ENCODE peak calls at places on chromosomes 5 and 9, in eight cellular contexts. One of them, this sample, is unnamed.

GRCh38 chr9:3700772-3701171 is 175.0 kb upstream of the RFX3 start:
- DNase-seq in tibial nerve: no peak
- DNase-seq in spleen: no peak
- DNase-seq in PC-9: no peak
- DNase-seq in GM23338: no peak
- DNase-seq in body of pancreas: no peak
- DNase-seq in left ventricle myocardium inferior: no peak
- DNase-seq in adrenal gland: no peak
- DNase-seq in this sample: no peak

GRCh38 chr5:157252741-157253465 is 13.0 kb upstream of the CYFIP2 start:
- DNase-seq in GM23338: no peak
- DNase-seq in tibial nerve: no peak
- DNase-seq in spleen: peak; percentile 80
- DNase-seq in body of pancreas: no peak
- DNase-seq in left ventricle myocardium inferior: no peak
- DNase-seq in adrenal gland: no peak
- DNase-seq in PC-9: no peak
- DNase-seq in this sample: no peak

GRCh38 chr5:98292496-98292895 is 481.0 kb upstream of the RGMB start:
- DNase-seq in left ventricle myocardium inferior: no peak
- DNase-seq in GM23338: no peak
- DNase-seq in spleen: no peak
- DNase-seq in tibial nerve: no peak
- DNase-seq in body of pancreas: no peak
- DNase-seq in PC-9: no peak
- DNase-seq in adrenal gland: no peak
- DNase-seq in this sample: no peak

GRCh38 chr5:24633705-24634325 is 11.0 kb downstream of the CDH10 start:
- DNase-seq in tibial nerve: no peak
- DNase-seq in left ventricle myocardium inferior: no peak
- DNase-seq in GM23338: peak; percentile 62
- DNase-seq in body of pancreas: no peak
- DNase-seq in adrenal gland: peak; percentile 2
- DNase-seq in spleen: no peak
- DNase-seq in PC-9: peak; percentile 21
- DNase-seq in this sample: no peak

GRCh38 chr5:30040483-30041116 is 1152.9 kb upstream of the CDH6 start:
- DNase-seq in left ventricle myocardium inferior: no peak
- DNase-seq in adrenal gland: peak; percentile 36
- DNase-seq in body of pancreas: peak; percentile 9
- DNase-seq in GM23338: peak; percentile 87
- DNase-seq in spleen: no peak
- DNase-seq in tibial nerve: no peak
- DNase-seq in PC-9: peak; percentile 49
- DNase-seq in this sample: peak; percentile 69

GRCh38 chr5:127699416-127699815 is 3.8 kb upstream of the CCDC192 start:
- DNase-seq in spleen: no peak
- DNase-seq in tibial nerve: no peak
- DNase-seq in left ventricle myocardium inferior: no peak
- DNase-seq in GM23338: no peak
- DNase-seq in adrenal gland: no peak
- DNase-seq in body of pancreas: no peak
- DNase-seq in PC-9: no peak
- DNase-seq in this sample: no peak

GRCh38 chr5:79795764-79796398 is 106.2 kb downstream of the CMYA5 start:
- DNase-seq in PC-9: peak; percentile 26
- DNase-seq in adrenal gland: peak; percentile 7
- DNase-seq in spleen: no peak
- DNase-seq in left ventricle myocardium inferior: peak; percentile 59
- DNase-seq in tibial nerve: peak; percentile 19
- DNase-seq in GM23338: no peak
- DNase-seq in body of pancreas: peak; percentile 37
- DNase-seq in this sample: no peak

GRCh38 chr5:138946241-138946623 is 71.1 kb upstream of the LRRTM2 start:
- DNase-seq in body of pancreas: peak; percentile 53
- DNase-seq in left ventricle myocardium inferior: no peak
- DNase-seq in spleen: no peak
- DNase-seq in GM23338: no peak
- DNase-seq in adrenal gland: peak; percentile 51
- DNase-seq in tibial nerve: no peak
- DNase-seq in PC-9: no peak
- DNase-seq in this sample: no peak

GRCh38 chr9:95018099-95018927 is 291.8 kb downstream of the AOPEP start:
- DNase-seq in spleen: no peak
- DNase-seq in PC-9: peak; percentile 77
- DNase-seq in GM23338: peak; percentile 20
- DNase-seq in body of pancreas: peak; percentile 59
- DNase-seq in adrenal gland: peak; percentile 72
- DNase-seq in left ventricle myocardium inferior: peak; percentile 34
- DNase-seq in tibial nerve: peak; percentile 37
- DNase-seq in this sample: no peak

GRCh38 chr9:135908334-135909204 is 1.2 kb upstream of the CAMSAP1 start:
- DNase-seq in left ventricle myocardium inferior: no peak
- DNase-seq in body of pancreas: no peak
- DNase-seq in spleen: peak; percentile 70
- DNase-seq in adrenal gland: no peak
- DNase-seq in PC-9: no peak
- DNase-seq in GM23338: no peak
- DNase-seq in tibial nerve: no peak
- DNase-seq in this sample: no peak

GRCh38 chr5:157108961-157109360 is at the start of gene HAVCR2:
- DNase-seq in PC-9: no peak
- DNase-seq in tibial nerve: peak; percentile 47
- DNase-seq in left ventricle myocardium inferior: no peak
- DNase-seq in GM23338: no peak
- DNase-seq in adrenal gland: peak; percentile 61
- DNase-seq in body of pancreas: peak; percentile 21
- DNase-seq in spleen: peak; percentile 86
- DNase-seq in this sample: no peak

GRCh38 chr9:124602204-124602603 is 95.0 kb upstream of the NR5A1 start:
- DNase-seq in left ventricle myocardium inferior: no peak
- DNase-seq in adrenal gland: no peak
- DNase-seq in PC-9: no peak
- DNase-seq in spleen: no peak
- DNase-seq in GM23338: no peak
- DNase-seq in body of pancreas: no peak
- DNase-seq in tibial nerve: no peak
- DNase-seq in this sample: no peak

GRCh38 chr5:1792842-1793266 is 6.8 kb downstream of the MRPL36 start:
- DNase-seq in left ventricle myocardium inferior: no peak
- DNase-seq in PC-9: no peak
- DNase-seq in spleen: peak; percentile 81
- DNase-seq in body of pancreas: no peak
- DNase-seq in adrenal gland: no peak
- DNase-seq in tibial nerve: no peak
- DNase-seq in GM23338: no peak
- DNase-seq in this sample: no peak

GRCh38 chr5:14186132-14186830 is 43.1 kb downstream of the TRIO start:
- DNase-seq in left ventricle myocardium inferior: no peak
- DNase-seq in spleen: no peak
- DNase-seq in adrenal gland: no peak
- DNase-seq in PC-9: peak; percentile 44
- DNase-seq in tibial nerve: no peak
- DNase-seq in body of pancreas: no peak
- DNase-seq in GM23338: no peak
- DNase-seq in this sample: no peak

GRCh38 chr9:133970581-133970900 is 21.6 kb downstream of the VAV2 start:
- DNase-seq in left ventricle myocardium inferior: no peak
- DNase-seq in body of pancreas: no peak
- DNase-seq in adrenal gland: no peak
- DNase-seq in spleen: peak; percentile 51
- DNase-seq in PC-9: no peak
- DNase-seq in GM23338: no peak
- DNase-seq in tibial nerve: no peak
- DNase-seq in this sample: no peak

GRCh38 chr9:73527521-73527920 is 375.9 kb downstream of the ANXA1 start:
- DNase-seq in body of pancreas: no peak
- DNase-seq in spleen: no peak
- DNase-seq in PC-9: no peak
- DNase-seq in GM23338: no peak
- DNase-seq in adrenal gland: no peak
- DNase-seq in left ventricle myocardium inferior: no peak
- DNase-seq in tibial nerve: no peak
- DNase-seq in this sample: no peak

GRCh38 chr9:8114826-8115225 is 315.2 kb upstream of the DMAC1 start:
- DNase-seq in PC-9: no peak
- DNase-seq in spleen: no peak
- DNase-seq in adrenal gland: no peak
- DNase-seq in body of pancreas: no peak
- DNase-seq in tibial nerve: no peak
- DNase-seq in left ventricle myocardium inferior: no peak
- DNase-seq in GM23338: no peak
- DNase-seq in this sample: no peak

GRCh38 chr9:81822967-81823366 is 105.3 kb upstream of the SPATA31D4 start:
- DNase-seq in adrenal gland: no peak
- DNase-seq in left ventricle myocardium inferior: no peak
- DNase-seq in PC-9: no peak
- DNase-seq in spleen: no peak
- DNase-seq in GM23338: no peak
- DNase-seq in body of pancreas: no peak
- DNase-seq in tibial nerve: no peak
- DNase-seq in this sample: no peak
- H3K4me1 ChIP-seq in adrenal gland: no peaks in the 10 kb centered on the region
- H3K4me1 ChIP-seq in left ventricle myocardium inferior: peaks cover 23% of the 10 kb centered on the region
- H3K4me1 ChIP-seq in PC-9: peaks cover 33% of the 10 kb centered on the region
- H3K4me1 ChIP-seq in spleen: no peaks in the 10 kb centered on the region
- H3K4me1 ChIP-seq in GM23338: peaks cover 45% of the 10 kb centered on the region
- H3K4me1 ChIP-seq in body of pancreas: no peaks in the 10 kb centered on the region
- H3K4me1 ChIP-seq in tibial nerve: peaks cover 73% of the 10 kb centered on the region
- H3K4me1 ChIP-seq in this sample: peaks cover 8% of the 10 kb centered on the region

GRCh38 chr5:87245451-87245850 is 22.2 kb upstream of the RASA1 start:
- DNase-seq in adrenal gland: no peak
- DNase-seq in PC-9: no peak
- DNase-seq in GM23338: no peak
- DNase-seq in tibial nerve: no peak
- DNase-seq in left ventricle myocardium inferior: no peak
- DNase-seq in spleen: no peak
- DNase-seq in body of pancreas: peak; percentile 59
- DNase-seq in this sample: no peak

GRCh38 chr5:87246046-87246445 is 21.6 kb upstream of the RASA1 start:
- DNase-seq in left ventricle myocardium inferior: no peak
- DNase-seq in spleen: no peak
- DNase-seq in adrenal gland: no peak
- DNase-seq in body of pancreas: no peak
- DNase-seq in GM23338: no peak
- DNase-seq in PC-9: no peak
- DNase-seq in tibial nerve: no peak
- DNase-seq in this sample: no peak

GRCh38 chr5:87241555-87241954 is 26.1 kb upstream of the RASA1 start:
- DNase-seq in GM23338: no peak
- DNase-seq in tibial nerve: no peak
- DNase-seq in left ventricle myocardium inferior: no peak
- DNase-seq in spleen: no peak
- DNase-seq in adrenal gland: no peak
- DNase-seq in body of pancreas: no peak
- DNase-seq in PC-9: no peak
- DNase-seq in this sample: no peak

GRCh38 chr5:87242242-87242641 is 25.4 kb upstream of the RASA1 start:
- DNase-seq in left ventricle myocardium inferior: no peak
- DNase-seq in PC-9: no peak
- DNase-seq in adrenal gland: no peak
- DNase-seq in GM23338: no peak
- DNase-seq in spleen: no peak
- DNase-seq in body of pancreas: no peak
- DNase-seq in tibial nerve: no peak
- DNase-seq in this sample: no peak

DNA sequence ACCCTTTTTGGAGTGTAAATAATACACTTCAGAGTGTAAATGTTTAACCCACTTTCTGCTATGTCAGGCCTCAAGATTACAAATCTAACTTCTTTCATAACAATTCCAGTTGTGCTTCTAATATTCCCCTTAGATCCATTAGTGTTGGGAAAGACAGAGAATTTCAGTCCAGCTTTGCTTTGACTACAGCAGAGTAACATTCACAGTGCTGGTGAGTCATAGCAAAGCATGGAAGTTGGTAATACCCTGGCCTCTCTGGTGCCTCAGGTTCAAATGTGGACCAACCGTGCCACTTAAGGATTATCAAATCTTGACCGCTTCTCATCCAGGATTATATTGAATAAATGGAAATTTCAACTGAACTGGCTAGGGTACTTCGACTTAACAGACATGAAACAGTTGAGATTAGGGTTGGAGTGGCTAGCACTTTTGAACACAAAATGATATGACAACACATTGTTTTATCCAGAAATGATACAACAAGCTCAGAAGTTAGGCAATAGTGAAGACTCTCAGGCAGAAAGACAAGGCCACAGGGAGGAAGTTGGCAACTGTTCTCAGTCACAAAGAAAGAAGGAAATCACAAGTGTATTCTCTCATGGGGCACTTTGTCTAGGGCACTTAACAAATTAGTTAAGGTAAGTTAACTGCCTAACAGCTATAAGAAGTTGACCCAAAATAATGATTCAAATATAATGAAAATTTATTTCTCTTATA is 24.4 kb upstream of the RASA1 start:
- DNase-seq in PC-9: no peak
- DNase-seq in left ventricle myocardium inferior: no peak
- DNase-seq in body of pancreas: no peak
- DNase-seq in spleen: no peak
- DNase-seq in tibial nerve: peak; percentile 22
- DNase-seq in adrenal gland: peak; percentile 34
- DNase-seq in GM23338: no peak
- DNase-seq in this sample: no peak
- TF ChIP-seq CTCF in PC-9: no peak
- TF ChIP-seq CTCF in left ventricle myocardium inferior: no peak
- TF ChIP-seq CTCF in body of pancreas: no peak
- TF ChIP-seq CTCF in spleen: no peak
- TF ChIP-seq CTCF in tibial nerve: no peak
- TF ChIP-seq CTCF in adrenal gland: no peak
- TF ChIP-seq CTCF in GM23338: no peak
- TF ChIP-seq CTCF in this sample: no peak

GRCh38 chr5:150302301-150303069 is at the start of gene ARSI:
- DNase-seq in PC-9: peak; percentile 56
- DNase-seq in body of pancreas: peak; percentile 40
- DNase-seq in GM23338: peak; percentile 93
- DNase-seq in left ventricle myocardium inferior: peak; percentile 34
- DNase-seq in spleen: peak; percentile 74
- DNase-seq in tibial nerve: no peak
- DNase-seq in adrenal gland: peak; percentile 10
- DNase-seq in this sample: peak; percentile 70
- H3K4me3 ChIP-seq in PC-9: peak within 1 kb of the TSS; percentile 40
- H3K4me3 ChIP-seq in body of pancreas: peak within 1 kb of the TSS; percentile 5
- H3K4me3 ChIP-seq in GM23338: peak within 1 kb of the TSS; percentile 66
- H3K4me3 ChIP-seq in left ventricle myocardium inferior: peak within 1 kb of the TSS; percentile 58
- H3K4me3 ChIP-seq in spleen: peak within 1 kb of the TSS; percentile 25
- H3K4me3 ChIP-seq in tibial nerve: peak within 1 kb of the TSS; percentile 24
- H3K4me3 ChIP-seq in adrenal gland: no peak within 1 kb of the TSS
- H3K4me3 ChIP-seq in this sample: peak within 1 kb of the TSS; percentile 34

GRCh38 chr5:131999471-131999931 is 12.0 kb downstream of the ACSL6 start:
- DNase-seq in body of pancreas: no peak
- DNase-seq in adrenal gland: no peak
- DNase-seq in PC-9: no peak
- DNase-seq in tibial nerve: no peak
- DNase-seq in GM23338: peak; percentile 5
- DNase-seq in spleen: peak; percentile 65
- DNase-seq in left ventricle myocardium inferior: no peak
- DNase-seq in this sample: no peak
- H3K4me1 ChIP-seq in body of pancreas: peaks cover 46% of the 10 kb centered on the region
- H3K4me1 ChIP-seq in adrenal gland: peaks cover 38% of the 10 kb centered on the region
- H3K4me1 ChIP-seq in PC-9: peaks cover 13% of the 10 kb centered on the region
- H3K4me1 ChIP-seq in tibial nerve: peaks cover 29% of the 10 kb centered on the region
- H3K4me1 ChIP-seq in GM23338: peaks cover 22% of the 10 kb centered on the region
- H3K4me1 ChIP-seq in spleen: no peaks in the 10 kb centered on the region
- H3K4me1 ChIP-seq in left ventricle myocardium inferior: peaks cover 26% of the 10 kb centered on the region
- H3K4me1 ChIP-seq in this sample: peaks cover 57% of the 10 kb centered on the region